ENCODE peak calls at places on chromosome 22, in eight cellular contexts. A is AG10803; D is upper lobe of right lung; B is mesenchymal stem cell; V is CD4-positive, alpha-beta memory T cell; G is GM23248; R is CD8-positive, alpha-beta T cell; S is WERI-Rb-1. I is an unnamed sample.

GRCh38 chr22:35956850-35957249 is 71.8 kb downstream of the RBFOX2 start:
- DNase-seq in A (no peak), D (no peak), B (no peak), V (no peak), G (no peak), R (no peak), S (no peak), I (no peak)

GRCh38 chr22:31612891-31613285 is 49.1 kb downstream of the PISD start:
- DNase-seq in A (no peak), D (no peak), B (no peak), V (no peak), G (no peak), R (no peak), S (no peak), I (no peak)

GRCh38 chr22:33918676-33919590 is 1.3 kb downstream of the LARGE1 start:
- DNase-seq in A (peak; percentile 43), D (no peak), B (peak; percentile 55), V (no peak), G (peak; percentile 55), R (no peak), S (no peak), I (no peak)

GRCh38 chr22:16936625-16937024 is 71.4 kb downstream of the GAB4 start:
- DNase-seq in A (no peak), D (no peak), B (no peak), V (no peak), G (no peak), R (no peak), S (no peak), I (no peak)

GRCh38 chr22:48373626-48374173 is 1454.0 kb downstream of the BRD1 start:
- DNase-seq in A (no peak), D (no peak), B (no peak), V (no peak), G (no peak), R (no peak), S (no peak), I (no peak)

GRCh38 chr22:47154621-47155081 is 392.2 kb downstream of the TBC1D22A start:
- DNase-seq in A (peak; percentile 73), D (no peak), B (no peak), V (no peak), G (peak; percentile 93), R (no peak), S (no peak), I (peak; percentile 9)

GRCh38 chr22:33909906-33910305 is 10.4 kb downstream of the LARGE1 start:
- DNase-seq in A (peak; percentile 49), D (no peak), B (no peak), V (no peak), G (peak; percentile 68), R (no peak), S (no peak), I (no peak)

GRCh38 chr22:26890870-26891269 is 233.5 kb downstream of the MIAT start:
- DNase-seq in A (no peak), D (no peak), B (no peak), V (no peak), G (no peak), R (no peak), S (peak; percentile 60), I (no peak)

GRCh38 chr22:27212617-27213177 is 555.3 kb downstream of the MIAT start:
- DNase-seq in A (peak; percentile 100), D (no peak), B (peak; percentile 100), V (no peak), G (peak; percentile 100), R (no peak), S (peak; percentile 70), I (peak; percentile 99)

GRCh38 chr22:36453266-36453607 is 28.2 kb downstream of the TXN2 start:
- DNase-seq in A (no peak), D (no peak), B (no peak), V (no peak), G (peak; percentile 51), R (no peak), S (no peak), I (no peak)

GRCh38 chr22:32991353-32992115 is 66.6 kb downstream of the SYN3 start:
- DNase-seq in A (peak; percentile 51), D (peak; percentile 76), B (no peak), V (no peak), G (peak; percentile 53), R (no peak), S (peak; percentile 46), I (peak; percentile 16)

GRCh38 chr22:27407369-27407985 is 394.1 kb downstream of the MN1 start:
- DNase-seq in A (no peak), D (no peak), B (no peak), V (no peak), G (no peak), R (no peak), S (no peak), I (no peak)

GRCh38 chr22:20834206-20834605 is 24.4 kb downstream of the PI4KA start:
- DNase-seq in A (no peak), D (no peak), B (no peak), V (no peak), G (no peak), R (no peak), S (no peak), I (no peak)

GRCh38 chr22:18063311-18063710 is 14.5 kb upstream of the PEX26 start:
- DNase-seq in A (no peak), D (no peak), B (no peak), V (no peak), G (no peak), R (no peak), S (no peak), I (no peak)

GRCh38 chr22:25492950-25493790 is 71.3 kb upstream of the GRK3 start:
- DNase-seq in A (no peak), D (no peak), B (no peak), V (no peak), G (no peak), R (no peak), S (peak; percentile 96), I (no peak)

GRCh38 chr22:22508274-22509176 is at the start of gene ZNF280B:
- DNase-seq in A (peak; percentile 71), D (peak; percentile 85), B (peak; percentile 87), V (peak; percentile 80), G (peak; percentile 66), R (peak; percentile 79), S (peak; percentile 90), I (peak; percentile 32)

GRCh38 chr22:17121235-17122195 is at the start of gene TMEM121B:
- DNase-seq in A (peak; percentile 27), D (peak; percentile 82), B (peak; percentile 51), V (no peak), G (peak; percentile 68), R (no peak), S (peak; percentile 97), I (peak; percentile 15)

GRCh38 chr22:17159504-17159951 is 451 bp upstream of the HDHD5 start:
- DNase-seq in A (peak; percentile 46), D (peak; percentile 80), B (peak; percentile 32), V (no peak), G (peak; percentile 75), R (peak; percentile 30), S (peak; percentile 52), I (peak; percentile 22)

GRCh38 chr22:44437493-44438015 is 60.5 kb downstream of the RTL6 start:
- DNase-seq in A (peak; percentile 18), D (no peak), B (no peak), V (no peak), G (peak; percentile 77), R (no peak), S (no peak), I (no peak)

GRCh38 chr22:19149047-19149883 is 827 bp downstream of the GSC2 start:
- DNase-seq in A (no peak), D (peak; percentile 61), B (no peak), V (peak; percentile 52), G (peak; percentile 31), R (no peak), S (no peak), I (no peak)

GRCh38 chr22:19148417-19149046 is 1.6 kb downstream of the GSC2 start:
- DNase-seq in A (no peak), D (peak; percentile 58), B (no peak), V (no peak), G (no peak), R (no peak), S (no peak), I (no peak)

GRCh38 chr22:19151329-19152191 is 1.5 kb upstream of the GSC2 start:
- DNase-seq in A (no peak), D (no peak), B (no peak), V (no peak), G (no peak), R (no peak), S (no peak), I (no peak)

GRCh38 chr22:19150482-19151328 is 613 bp upstream of the GSC2 start:
- DNase-seq in A (no peak), D (peak; percentile 52), B (no peak), V (no peak), G (no peak), R (no peak), S (no peak), I (no peak)

DNA sequence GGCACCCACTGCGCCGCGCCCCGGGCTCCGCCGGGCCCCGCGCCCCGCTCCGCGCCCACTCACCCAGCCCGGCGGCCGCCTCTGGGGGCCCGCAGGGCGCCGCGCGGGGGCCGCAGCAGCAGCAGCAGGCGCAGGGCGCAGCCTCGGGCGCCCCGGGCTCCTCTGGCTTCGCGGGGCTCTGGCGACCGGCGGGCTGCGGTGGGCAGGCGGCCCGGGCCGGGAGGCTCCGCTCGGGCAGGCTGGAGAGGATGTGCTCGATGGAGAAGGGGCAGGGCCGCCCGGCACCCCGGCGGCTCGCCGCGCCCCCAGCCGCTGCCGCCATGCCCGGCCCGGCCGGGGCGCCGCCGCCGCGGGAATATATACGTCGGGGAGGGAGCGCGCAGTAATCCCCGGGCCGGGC is at the start of gene GSC2:
- DNase-seq in A (no peak), D (no peak), B (no peak), V (no peak), G (no peak), R (no peak), S (no peak), I (no peak)
- H3K4me3 ChIP-seq in A (no peak within 1 kb of the TSS), D (peak within 1 kb of the TSS; percentile 35), B (no peak within 1 kb of the TSS), V (peak within 1 kb of the TSS; percentile 14), G (no peak within 1 kb of the TSS), R (no peak within 1 kb of the TSS), S (peak within 1 kb of the TSS; percentile 37), I (peak within 1 kb of the TSS; percentile 7)

GRCh38 chr22:40394607-40395006 is 24.2 kb downstream of the SGSM3 start:
- DNase-seq in A (no peak), D (no peak), B (no peak), V (no peak), G (no peak), R (no peak), S (no peak), I (no peak)
- H3K4me3 ChIP-seq in A (no peak overlapping the region), D (no peak overlapping the region), B (no peak overlapping the region), V (no peak overlapping the region), G (no peak overlapping the region), R (no peak overlapping the region), S (no peak overlapping the region), I (no peak overlapping the region)

GRCh38 chr22:23670378-23671295 is 20.2 kb upstream of the RGL4 start:
- DNase-seq in A (no peak), D (no peak), B (no peak), V (no peak), G (peak; percentile 23), R (no peak), S (no peak), I (no peak)
- H3K4me3 ChIP-seq in A (no peak overlapping the region), D (no peak overlapping the region), B (no peak overlapping the region), V (no peak overlapping the region), G (no peak overlapping the region), R (no peak overlapping the region), S (no peak overlapping the region), I (no peak overlapping the region)

DNA sequence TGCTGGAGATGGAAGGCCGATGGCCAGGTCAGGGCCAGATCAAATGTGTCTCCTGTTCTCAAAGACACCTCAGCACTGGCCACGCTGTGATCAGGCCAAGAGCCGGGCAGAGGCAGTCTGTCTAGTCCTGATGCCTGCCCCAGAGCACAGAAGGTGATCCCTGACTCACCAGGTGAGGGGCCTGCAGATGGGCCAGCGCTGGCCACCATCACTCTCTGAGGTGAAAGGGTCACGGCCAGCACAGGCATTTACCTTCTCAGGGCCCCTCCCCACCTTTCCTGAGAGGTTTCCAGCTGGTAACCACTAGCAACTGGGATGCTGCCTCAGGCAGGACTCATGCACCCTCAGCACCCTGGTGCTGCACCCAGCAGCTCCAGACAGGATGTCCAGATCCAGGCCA is 2.9 kb downstream of the SBF1 start:
- DNase-seq in A (no peak), D (no peak), B (no peak), V (no peak), G (no peak), R (no peak), S (no peak), I (no peak)
- H3K4me3 ChIP-seq in A (no peak overlapping the region), D (no peak overlapping the region), B (no peak overlapping the region), V (peak overlapping the region; percentile 1), G (no peak overlapping the region), R (peak overlapping the region; percentile 79), S (no peak overlapping the region), I (no peak overlapping the region)